ENCODE peak calls at places on chromosomes 12 and 14, in ten cellular contexts. G is fibroblast of mammary gland; H is left ventricle myocardium superior; I is aorta; M is upper lobe of left lung; J is HuH-7.5; N is NCI-H2107; O is cardiac muscle cell; P is activated CD8-positive, alpha-beta memory T cell treated with anti-CD3 and anti-CD28 coated beads for 1 hour; E is GM10248. C is an unnamed sample.

GRCh38 chr12:47017041-47017713 is 62.2 kb upstream of the PCED1B start:
- DNase-seq in O (no peak), I (no peak), E (no peak), P (no peak), N (no peak), M (no peak), G (no peak), J (no peak), H (no peak), C (no peak)

GRCh38 chr12:129089576-129089975 is 236.3 kb downstream of the GLT1D1 start:
- DNase-seq in E (no peak), N (no peak), O (no peak), P (no peak), G (no peak), J (no peak), I (no peak), M (no peak), H (no peak), C (no peak)

GRCh38 chr14:30928462-30928861 is 54.1 kb downstream of the COCH start:
- DNase-seq in G (no peak), H (no peak), N (no peak), M (no peak), J (no peak), I (no peak), O (peak), P (no peak), E (peak), C (no peak)

GRCh38 chr12:2333516-2333915 is 280.7 kb downstream of the CACNA1C start:
- DNase-seq in E (no peak), M (no peak), N (no peak), O (no peak), I (no peak), G (no peak), J (no peak), H (no peak), P (no peak), C (peak)

GRCh38 chr14:73238941-73239340 is 1.6 kb downstream of the PAPLN start:
- DNase-seq in P (no peak), H (no peak), O (no peak), M (no peak), E (no peak), G (no peak), I (peak), J (peak), N (no peak), C (no peak)

GRCh38 chr14:35576856-35577255 is 42.9 kb downstream of the INSM2 start:
- DNase-seq in N (no peak), H (no peak), P (no peak), I (no peak), E (no peak), O (no peak), M (no peak), G (no peak), J (no peak), C (no peak)

GRCh38 chr12:103197725-103198388 is 240.4 kb downstream of the ASCL1 start:
- DNase-seq in I (no peak), H (no peak), M (no peak), O (no peak), P (no peak), J (no peak), N (peak), E (no peak), G (no peak), C (no peak)

GRCh38 chr12:57224973-57225679 is 4.4 kb upstream of the SHMT2 start:
- DNase-seq in J (no peak), E (peak), I (no peak), O (peak), G (no peak), P (peak), M (peak), H (peak), N (no peak), C (peak)

GRCh38 chr14:35215110-35215872 is 76.9 kb upstream of the PSMA6 start:
- DNase-seq in J (peak), O (peak), E (peak), I (no peak), G (peak), M (peak), H (no peak), P (no peak), N (no peak), C (no peak)

GRCh38 chr12:958449-959123 is 9.1 kb upstream of the RAD52 start:
- DNase-seq in J (no peak), G (peak), P (no peak), E (peak), N (no peak), H (no peak), I (no peak), O (peak), M (no peak), C (no peak)

C was measured in foreskin melanocyte.